ENCODE peak calls at places on chromosomes 12 and 14, in six cellular contexts. One of them, this sample, is unnamed.

GRCh38 chr14:38731962-38732361 is 371.1 kb downstream of the SEC23A start:
- DNase-seq in NCI-H1694: no peak
- DNase-seq in cardiac muscle cell: no peak
- DNase-seq in EH: no peak
- DNase-seq in left ventricle myocardium superior: no peak
- DNase-seq in Kasumi-1: no peak
- DNase-seq in this sample: no peak

GRCh38 chr14:77823378-77823777 is 23.5 kb downstream of the ADCK1 start:
- DNase-seq in NCI-H1694: no peak
- DNase-seq in cardiac muscle cell: no peak
- DNase-seq in EH: no peak
- DNase-seq in left ventricle myocardium superior: no peak
- DNase-seq in Kasumi-1: no peak
- DNase-seq in this sample: no peak

GRCh38 chr12:5973461-5974115 is 28.5 kb upstream of the ANO2 start:
- DNase-seq in NCI-H1694: no peak
- DNase-seq in cardiac muscle cell: no peak
- DNase-seq in EH: no peak
- DNase-seq in left ventricle myocardium superior: no peak
- DNase-seq in Kasumi-1: no peak
- DNase-seq in this sample: no peak

GRCh38 chr12:67630373-67631088 is 18.0 kb upstream of the DYRK2 start:
- DNase-seq in NCI-H1694: no peak
- DNase-seq in cardiac muscle cell: peak; percentile 29
- DNase-seq in EH: no peak
- DNase-seq in left ventricle myocardium superior: peak; percentile 33
- DNase-seq in Kasumi-1: peak; percentile 90
- DNase-seq in this sample: no peak

GRCh38 chr14:23950411-23951135 is 3.0 kb upstream of the DHRS4 start:
- DNase-seq in NCI-H1694: no peak
- DNase-seq in cardiac muscle cell: no peak
- DNase-seq in EH: no peak
- DNase-seq in left ventricle myocardium superior: no peak
- DNase-seq in Kasumi-1: no peak
- DNase-seq in this sample: no peak

GRCh38 chr12:56953314-56953713 is 4.1 kb downstream of the RDH16 start:
- DNase-seq in NCI-H1694: no peak
- DNase-seq in cardiac muscle cell: no peak
- DNase-seq in EH: no peak
- DNase-seq in left ventricle myocardium superior: no peak
- DNase-seq in Kasumi-1: no peak
- DNase-seq in this sample: no peak

GRCh38 chr14:32009636-32010560 is 67.2 kb upstream of the ARHGAP5 start:
- DNase-seq in NCI-H1694: no peak
- DNase-seq in cardiac muscle cell: peak; percentile 18
- DNase-seq in EH: no peak
- DNase-seq in left ventricle myocardium superior: no peak
- DNase-seq in Kasumi-1: no peak
- DNase-seq in this sample: peak; percentile 62

GRCh38 chr12:12333407-12333831 is 16.6 kb downstream of the MANSC1 start:
- DNase-seq in NCI-H1694: no peak
- DNase-seq in cardiac muscle cell: peak; percentile 75
- DNase-seq in EH: no peak
- DNase-seq in left ventricle myocardium superior: no peak
- DNase-seq in Kasumi-1: no peak
- DNase-seq in this sample: no peak

GRCh38 chr14:98210045-98210678 is 1061.8 kb downstream of the BCL11B start:
- DNase-seq in NCI-H1694: no peak
- DNase-seq in cardiac muscle cell: no peak
- DNase-seq in EH: no peak
- DNase-seq in left ventricle myocardium superior: no peak
- DNase-seq in Kasumi-1: no peak
- DNase-seq in this sample: no peak

GRCh38 chr14:56046999-56047398 is 71.2 kb upstream of the PELI2 start:
- DNase-seq in NCI-H1694: no peak
- DNase-seq in cardiac muscle cell: no peak
- DNase-seq in EH: no peak
- DNase-seq in left ventricle myocardium superior: no peak
- DNase-seq in Kasumi-1: no peak
- DNase-seq in this sample: no peak

GRCh38 chr12:94282675-94283074 is 134.3 kb downstream of the PLXNC1 start:
- DNase-seq in NCI-H1694: no peak
- DNase-seq in cardiac muscle cell: peak; percentile 9
- DNase-seq in EH: no peak
- DNase-seq in left ventricle myocardium superior: no peak
- DNase-seq in Kasumi-1: no peak
- DNase-seq in this sample: no peak

GRCh38 chr12:105744659-105745058 is 394.1 kb downstream of the NUAK1 start:
- DNase-seq in NCI-H1694: no peak
- DNase-seq in cardiac muscle cell: no peak
- DNase-seq in EH: no peak
- DNase-seq in left ventricle myocardium superior: no peak
- DNase-seq in Kasumi-1: no peak
- DNase-seq in this sample: no peak

GRCh38 chr14:103207038-103207403 is 83.8 kb downstream of the TNFAIP2 start:
- DNase-seq in NCI-H1694: no peak
- DNase-seq in cardiac muscle cell: peak; percentile 59
- DNase-seq in EH: peak; percentile 76
- DNase-seq in left ventricle myocardium superior: peak; percentile 92
- DNase-seq in Kasumi-1: no peak
- DNase-seq in this sample: no peak

GRCh38 chr12:124188059-124188458 is 106.8 kb upstream of the RFLNA start:
- DNase-seq in NCI-H1694: no peak
- DNase-seq in cardiac muscle cell: no peak
- DNase-seq in EH: no peak
- DNase-seq in left ventricle myocardium superior: no peak
- DNase-seq in Kasumi-1: no peak
- DNase-seq in this sample: no peak

GRCh38 chr12:104381721-104382480 is 74.8 kb upstream of the CHST11 start:
- DNase-seq in NCI-H1694: peak; percentile 74
- DNase-seq in cardiac muscle cell: peak; percentile 90
- DNase-seq in EH: peak; percentile 77
- DNase-seq in left ventricle myocardium superior: peak; percentile 81
- DNase-seq in Kasumi-1: peak; percentile 76
- DNase-seq in this sample: peak; percentile 82

GRCh38 chr12:2336409-2336829 is 283.6 kb downstream of the CACNA1C start:
- DNase-seq in NCI-H1694: no peak
- DNase-seq in cardiac muscle cell: peak; percentile 86
- DNase-seq in EH: peak; percentile 97
- DNase-seq in left ventricle myocardium superior: no peak
- DNase-seq in Kasumi-1: peak; percentile 34
- DNase-seq in this sample: no peak

GRCh38 chr12:20057398-20057797 is 310.9 kb upstream of the PDE3A start:
- DNase-seq in NCI-H1694: no peak
- DNase-seq in cardiac muscle cell: no peak
- DNase-seq in EH: no peak
- DNase-seq in left ventricle myocardium superior: no peak
- DNase-seq in Kasumi-1: no peak
- DNase-seq in this sample: no peak

GRCh38 chr12:33265037-33265436 is 174.6 kb downstream of the SYT10 start:
- DNase-seq in NCI-H1694: no peak
- DNase-seq in cardiac muscle cell: no peak
- DNase-seq in EH: no peak
- DNase-seq in left ventricle myocardium superior: no peak
- DNase-seq in Kasumi-1: no peak
- DNase-seq in this sample: no peak

GRCh38 chr12:88338486-88338885 is 196.4 kb downstream of the TMTC3 start:
- DNase-seq in NCI-H1694: no peak
- DNase-seq in cardiac muscle cell: no peak
- DNase-seq in EH: peak; percentile 33
- DNase-seq in left ventricle myocardium superior: no peak
- DNase-seq in Kasumi-1: no peak
- DNase-seq in this sample: no peak

GRCh38 chr12:124914392-124915248 is at the start of gene UBC:
- DNase-seq in NCI-H1694: no peak
- DNase-seq in cardiac muscle cell: peak; percentile 95
- DNase-seq in EH: peak; percentile 86
- DNase-seq in left ventricle myocardium superior: peak; percentile 91
- DNase-seq in Kasumi-1: no peak
- DNase-seq in this sample: peak; percentile 88

GRCh38 chr14:64745511-64746041 is 41.4 kb downstream of the PLEKHG3 start:
- DNase-seq in NCI-H1694: no peak
- DNase-seq in cardiac muscle cell: peak; percentile 55
- DNase-seq in EH: peak; percentile 45
- DNase-seq in left ventricle myocardium superior: no peak
- DNase-seq in Kasumi-1: no peak
- DNase-seq in this sample: peak; percentile 76

GRCh38 chr12:124599074-124599999 is 31.9 kb upstream of the NCOR2 start:
- DNase-seq in NCI-H1694: no peak
- DNase-seq in cardiac muscle cell: peak; percentile 67
- DNase-seq in EH: peak; percentile 80
- DNase-seq in left ventricle myocardium superior: no peak
- DNase-seq in Kasumi-1: no peak
- DNase-seq in this sample: no peak

GRCh38 chr14:71491925-71492324 is 440.3 kb upstream of the RGS6 start:
- DNase-seq in NCI-H1694: no peak
- DNase-seq in cardiac muscle cell: peak; percentile 69
- DNase-seq in EH: no peak
- DNase-seq in left ventricle myocardium superior: no peak
- DNase-seq in Kasumi-1: no peak
- DNase-seq in this sample: peak; percentile 67

GRCh38 chr12:59078027-59078426 is 157.7 kb upstream of the LRIG3 start:
- DNase-seq in NCI-H1694: no peak
- DNase-seq in cardiac muscle cell: no peak
- DNase-seq in EH: no peak
- DNase-seq in left ventricle myocardium superior: no peak
- DNase-seq in Kasumi-1: no peak
- DNase-seq in this sample: no peak

GRCh38 chr14:68574906-68575305 is 218.0 kb downstream of the ZFP36L1 start:
- DNase-seq in NCI-H1694: no peak
- DNase-seq in cardiac muscle cell: peak; percentile 81
- DNase-seq in EH: peak; percentile 94
- DNase-seq in left ventricle myocardium superior: peak; percentile 54
- DNase-seq in Kasumi-1: no peak
- DNase-seq in this sample: no peak

GRCh38 chr12:124543591-124544310 is 23.7 kb downstream of the NCOR2 start:
- DNase-seq in NCI-H1694: peak; percentile 44
- DNase-seq in cardiac muscle cell: no peak
- DNase-seq in EH: no peak
- DNase-seq in left ventricle myocardium superior: peak; percentile 24
- DNase-seq in Kasumi-1: no peak
- DNase-seq in this sample: no peak

GRCh38 chr12:19834596-19834995 is 395.3 kb downstream of the AEBP2 start:
- DNase-seq in NCI-H1694: no peak
- DNase-seq in cardiac muscle cell: peak; percentile 68
- DNase-seq in EH: peak; percentile 10
- DNase-seq in left ventricle myocardium superior: no peak
- DNase-seq in Kasumi-1: no peak
- DNase-seq in this sample: no peak

GRCh38 chr12:119989619-119990381 is 764 bp downstream of the BICDL1 start:
- DNase-seq in NCI-H1694: no peak
- DNase-seq in cardiac muscle cell: peak; percentile 83
- DNase-seq in EH: peak; percentile 76
- DNase-seq in left ventricle myocardium superior: peak; percentile 91
- DNase-seq in Kasumi-1: peak; percentile 30
- DNase-seq in this sample: peak; percentile 20

GRCh38 chr14:105100931-105101330 is 35.7 kb upstream of the GPR132 start:
- DNase-seq in NCI-H1694: no peak
- DNase-seq in cardiac muscle cell: no peak
- DNase-seq in EH: no peak
- DNase-seq in left ventricle myocardium superior: no peak
- DNase-seq in Kasumi-1: no peak
- DNase-seq in this sample: no peak

GRCh38 chr12:114445401-114446323 is 39.7 kb upstream of the TBX5 start:
- DNase-seq in NCI-H1694: no peak
- DNase-seq in cardiac muscle cell: no peak
- DNase-seq in EH: no peak
- DNase-seq in left ventricle myocardium superior: no peak
- DNase-seq in Kasumi-1: no peak
- DNase-seq in this sample: no peak

GRCh38 chr12:22312336-22312735 is 22.2 kb downstream of the ST8SIA1 start:
- DNase-seq in NCI-H1694: no peak
- DNase-seq in cardiac muscle cell: peak; percentile 97
- DNase-seq in EH: no peak
- DNase-seq in left ventricle myocardium superior: peak; percentile 68
- DNase-seq in Kasumi-1: no peak
- DNase-seq in this sample: peak; percentile 94

GRCh38 chr12:17588968-17589367 is 501.0 kb downstream of the RERGL start:
- DNase-seq in NCI-H1694: peak; percentile 25
- DNase-seq in cardiac muscle cell: no peak
- DNase-seq in EH: no peak
- DNase-seq in left ventricle myocardium superior: no peak
- DNase-seq in Kasumi-1: peak; percentile 66
- DNase-seq in this sample: peak; percentile 33

GRCh38 chr12:15427913-15428312 is 105.6 kb downstream of the PTPRO start:
- DNase-seq in NCI-H1694: no peak
- DNase-seq in cardiac muscle cell: no peak
- DNase-seq in EH: no peak
- DNase-seq in left ventricle myocardium superior: no peak
- DNase-seq in Kasumi-1: no peak
- DNase-seq in this sample: no peak

GRCh38 chr14:38502241-38502640 is 246.3 kb upstream of the CLEC14A start:
- DNase-seq in NCI-H1694: no peak
- DNase-seq in cardiac muscle cell: no peak
- DNase-seq in EH: peak; percentile 18
- DNase-seq in left ventricle myocardium superior: no peak
- DNase-seq in Kasumi-1: no peak
- DNase-seq in this sample: no peak

GRCh38 chr14:23877538-23878180 is 75.9 kb upstream of the DHRS4 start:
- DNase-seq in NCI-H1694: no peak
- DNase-seq in cardiac muscle cell: no peak
- DNase-seq in EH: no peak
- DNase-seq in left ventricle myocardium superior: no peak
- DNase-seq in Kasumi-1: no peak
- DNase-seq in this sample: no peak